ENCODE peak calls at places on chromosomes 7 and 10, in five cellular contexts. One of them, this sample, is unnamed.
A peak's percentile ranks its signal among the peaks of the same experiment; 100 is the strongest.

GRCh38 chr7:134778941-134779740 is at the start of gene CALD1:
- DNase-seq in ovary: peak; percentile 72
- DNase-seq in OCI-LY7: no peak
- DNase-seq in neural progenitor cell: peak; percentile 88
- DNase-seq in A549: peak; percentile 68
- DNase-seq in this sample: no peak

GRCh38 chr7:45131891-45132290 is 20.4 kb upstream of the TBRG4 start:
- DNase-seq in A549: no peak
- DNase-seq in OCI-LY7: no peak
- DNase-seq in neural progenitor cell: no peak
- DNase-seq in ovary: no peak
- DNase-seq in this sample: no peak

GRCh38 chr7:11701829-11702560 is 130.0 kb downstream of the THSD7A start:
- DNase-seq in A549: no peak
- DNase-seq in ovary: no peak
- DNase-seq in neural progenitor cell: no peak
- DNase-seq in OCI-LY7: no peak
- DNase-seq in this sample: peak; percentile 51

GRCh38 chr7:23654508-23654907 is 25.5 kb upstream of the FAM221A start:
- DNase-seq in OCI-LY7: peak; percentile 23
- DNase-seq in A549: peak; percentile 13
- DNase-seq in neural progenitor cell: peak; percentile 71
- DNase-seq in ovary: no peak
- DNase-seq in this sample: peak; percentile 76

GRCh38 chr10:108789911-108790310 is 1133.4 kb downstream of the XPNPEP1 start:
- DNase-seq in A549: no peak
- DNase-seq in ovary: no peak
- DNase-seq in neural progenitor cell: no peak
- DNase-seq in OCI-LY7: no peak
- DNase-seq in this sample: no peak

GRCh38 chr10:19096674-19097073 is 48.1 kb downstream of the MALRD1 start:
- DNase-seq in OCI-LY7: no peak
- DNase-seq in A549: no peak
- DNase-seq in neural progenitor cell: peak; percentile 23
- DNase-seq in ovary: no peak
- DNase-seq in this sample: no peak

GRCh38 chr7:127580612-127581011 is 4.8 kb downstream of the GCC1 start:
- DNase-seq in OCI-LY7: no peak
- DNase-seq in neural progenitor cell: no peak
- DNase-seq in A549: no peak
- DNase-seq in ovary: no peak
- DNase-seq in this sample: no peak

GRCh38 chr7:4667776-4668509 is 14.2 kb upstream of the FOXK1 start:
- DNase-seq in A549: no peak
- DNase-seq in ovary: no peak
- DNase-seq in neural progenitor cell: no peak
- DNase-seq in OCI-LY7: no peak
- DNase-seq in this sample: no peak

GRCh38 chr7:29622335-29623265 is 59.0 kb downstream of the PRR15 start:
- DNase-seq in OCI-LY7: no peak
- DNase-seq in neural progenitor cell: no peak
- DNase-seq in A549: peak; percentile 80
- DNase-seq in ovary: no peak
- DNase-seq in this sample: no peak

GRCh38 chr10:83725567-83725966 is 413.7 kb upstream of the GHITM start:
- DNase-seq in A549: no peak
- DNase-seq in neural progenitor cell: peak; percentile 22
- DNase-seq in OCI-LY7: no peak
- DNase-seq in ovary: no peak
- DNase-seq in this sample: no peak
- H3K4me3 ChIP-seq in A549: no peak overlapping the region
- H3K4me3 ChIP-seq in neural progenitor cell: no peak overlapping the region
- H3K4me3 ChIP-seq in OCI-LY7: no peak overlapping the region
- H3K4me3 ChIP-seq in ovary: no peak overlapping the region
- H3K4me3 ChIP-seq in this sample: no peak overlapping the region

DNA sequence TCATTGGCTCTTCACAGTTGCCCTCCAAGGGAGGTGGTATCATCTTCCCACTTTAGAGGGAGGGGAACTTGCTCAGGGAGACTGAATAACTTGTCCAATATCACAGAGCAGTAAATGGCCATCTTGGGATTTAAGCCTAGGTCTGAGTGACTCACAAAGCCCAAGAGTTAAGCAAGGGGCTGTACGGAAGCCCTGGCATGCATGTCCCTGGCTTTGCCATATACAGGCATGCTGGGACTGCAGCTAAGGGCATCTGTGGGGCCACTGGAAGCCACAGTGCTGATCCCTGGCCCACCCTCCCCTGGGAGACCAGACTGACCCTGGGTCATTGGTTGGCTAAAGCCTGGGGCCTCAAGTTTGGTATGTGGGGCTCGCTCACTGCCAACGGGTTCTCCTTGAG is 3.1 kb downstream of the VSIR start:
- DNase-seq in neural progenitor cell: no peak
- DNase-seq in A549: no peak
- DNase-seq in OCI-LY7: no peak
- DNase-seq in ovary: no peak
- DNase-seq in this sample: no peak
- H3K4me3 ChIP-seq in neural progenitor cell: no peak overlapping the region
- H3K4me3 ChIP-seq in A549: no peak overlapping the region
- H3K4me3 ChIP-seq in OCI-LY7: no peak overlapping the region
- H3K4me3 ChIP-seq in ovary: no peak overlapping the region
- H3K4me3 ChIP-seq in this sample: no peak overlapping the region

GRCh38 chr7:16652255-16652583 is 6.2 kb downstream of the BZW2 start:
- DNase-seq in A549: no peak
- DNase-seq in ovary: peak; percentile 41
- DNase-seq in OCI-LY7: no peak
- DNase-seq in neural progenitor cell: no peak
- DNase-seq in this sample: no peak
- H3K4me3 ChIP-seq in A549: no peak overlapping the region
- H3K4me3 ChIP-seq in ovary: no peak overlapping the region
- H3K4me3 ChIP-seq in OCI-LY7: no peak overlapping the region
- H3K4me3 ChIP-seq in neural progenitor cell: no peak overlapping the region
- H3K4me3 ChIP-seq in this sample: no peak overlapping the region

GRCh38 chr10:79246606-79247275 is 100.5 kb upstream of the PPIF start:
- DNase-seq in A549: no peak
- DNase-seq in ovary: peak; percentile 80
- DNase-seq in OCI-LY7: no peak
- DNase-seq in neural progenitor cell: no peak
- DNase-seq in this sample: peak; percentile 71

GRCh38 chr10:79246209-79246581 is 101.1 kb upstream of the PPIF start:
- DNase-seq in OCI-LY7: no peak
- DNase-seq in A549: no peak
- DNase-seq in ovary: peak; percentile 61
- DNase-seq in neural progenitor cell: no peak
- DNase-seq in this sample: peak; percentile 73

GRCh38 chr10:79245539-79246208 is 101.6 kb upstream of the PPIF start:
- DNase-seq in ovary: no peak
- DNase-seq in OCI-LY7: no peak
- DNase-seq in neural progenitor cell: no peak
- DNase-seq in A549: no peak
- DNase-seq in this sample: peak; percentile 61

GRCh38 chr10:79248341-79248931 is 98.8 kb upstream of the PPIF start:
- DNase-seq in OCI-LY7: peak; percentile 43
- DNase-seq in neural progenitor cell: no peak
- DNase-seq in A549: no peak
- DNase-seq in ovary: no peak
- DNase-seq in this sample: peak; percentile 73

DNA sequence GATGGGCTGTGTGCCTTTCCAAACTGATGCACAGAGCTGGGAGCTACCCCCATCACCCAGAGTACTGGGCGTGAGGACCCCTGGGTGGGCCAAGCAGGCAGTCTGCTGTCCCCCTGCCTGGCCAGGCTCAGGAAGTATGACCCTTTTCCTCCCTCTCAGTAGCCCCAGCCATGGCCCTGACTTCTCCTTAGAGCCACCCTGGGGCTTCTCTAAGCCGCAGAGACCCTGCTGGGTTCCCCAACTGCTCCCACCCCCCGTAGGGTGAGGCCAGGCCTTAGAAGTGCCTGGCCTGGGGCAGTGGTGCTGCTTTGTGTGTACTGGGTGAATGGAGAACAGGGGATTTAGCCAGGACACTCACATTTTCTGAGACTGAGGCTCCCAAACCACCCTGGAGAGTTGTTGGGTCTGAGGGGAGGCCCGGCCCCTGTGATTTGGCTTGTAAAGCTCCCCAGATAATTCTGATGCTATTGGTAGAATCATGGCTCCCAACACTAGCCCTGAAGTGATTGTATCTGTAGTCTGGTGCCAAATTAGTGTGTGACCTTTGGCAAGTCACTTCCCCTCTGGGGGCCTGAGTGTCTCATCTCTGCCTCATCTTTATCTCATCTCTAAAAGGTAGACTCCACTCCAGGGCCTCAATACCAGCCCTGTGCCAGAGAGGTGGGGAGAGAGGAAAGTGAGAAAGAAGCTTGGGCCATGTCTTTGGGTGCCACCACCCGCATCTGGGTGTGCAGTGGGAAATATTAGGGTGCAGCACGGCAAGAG is 99.7 kb upstream of the PPIF start:
- DNase-seq in ovary: no peak
- DNase-seq in OCI-LY7: peak; percentile 42
- DNase-seq in A549: no peak
- DNase-seq in neural progenitor cell: no peak
- DNase-seq in this sample: peak; percentile 94
- H3K4me3 ChIP-seq in ovary: no peak overlapping the region
- H3K4me3 ChIP-seq in OCI-LY7: peak overlapping the region; percentile 76
- H3K4me3 ChIP-seq in A549: no peak overlapping the region
- H3K4me3 ChIP-seq in neural progenitor cell: no peak overlapping the region
- H3K4me3 ChIP-seq in this sample: peak overlapping the region; percentile 90

DNA sequence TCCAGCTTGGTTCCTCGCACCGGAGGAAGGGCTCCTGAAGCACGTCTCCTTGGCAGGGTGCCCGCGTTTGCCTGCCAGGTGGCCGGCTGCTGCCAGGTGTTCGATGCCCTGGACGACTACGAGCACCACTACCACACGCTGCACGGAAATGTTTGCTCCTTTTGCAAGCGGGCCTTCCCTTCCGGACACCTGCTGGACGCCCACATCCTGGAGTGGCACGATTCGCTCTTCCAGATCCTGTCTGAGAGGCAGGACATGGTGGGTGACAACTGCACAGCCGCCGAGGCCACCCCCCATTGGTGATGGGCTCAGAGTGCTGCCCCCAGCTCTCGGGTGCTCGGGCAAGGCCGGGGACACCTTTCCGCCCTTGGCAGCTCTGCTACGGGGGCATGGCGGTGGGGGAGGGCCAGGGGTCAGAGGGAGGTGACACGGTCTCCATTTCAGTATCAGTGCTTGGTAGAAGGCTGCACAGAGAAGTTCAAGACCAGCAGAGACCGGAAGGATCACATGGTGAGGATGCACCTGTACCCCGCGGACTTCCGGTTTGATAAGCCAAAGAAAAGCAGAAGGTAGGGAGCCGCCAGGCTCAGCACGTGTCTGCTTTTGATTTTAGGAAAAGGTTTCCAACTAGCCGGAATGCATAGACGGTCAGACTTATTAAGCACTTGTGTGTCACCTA is 1.1 kb downstream of the ZNF511 start:
- DNase-seq in OCI-LY7: no peak
- DNase-seq in neural progenitor cell: no peak
- DNase-seq in A549: no peak
- DNase-seq in ovary: peak; percentile 44
- DNase-seq in this sample: no peak
- H3K4me3 ChIP-seq in OCI-LY7: no peak overlapping the region
- H3K4me3 ChIP-seq in neural progenitor cell: no peak overlapping the region
- H3K4me3 ChIP-seq in A549: no peak overlapping the region
- H3K4me3 ChIP-seq in ovary: no peak overlapping the region
- H3K4me3 ChIP-seq in this sample: peak overlapping the region; percentile 96

GRCh38 chr7:36280840-36281812 is 108.5 kb upstream of the ANLN start:
- DNase-seq in ovary: peak; percentile 65
- DNase-seq in neural progenitor cell: peak; percentile 62
- DNase-seq in OCI-LY7: no peak
- DNase-seq in A549: peak; percentile 85
- DNase-seq in this sample: peak; percentile 80
- H3K4me3 ChIP-seq in ovary: no peak overlapping the region
- H3K4me3 ChIP-seq in neural progenitor cell: peak overlapping the region; percentile 30
- H3K4me3 ChIP-seq in OCI-LY7: no peak overlapping the region
- H3K4me3 ChIP-seq in A549: peak overlapping the region; percentile 39
- H3K4me3 ChIP-seq in this sample: peak overlapping the region; percentile 44

This sample was measured in Karpas-422.